ENCODE peak calls at places on chromosomes 4 and X, in four cellular contexts. R is tibial artery, W is NB4, H is GM13977. U is an unnamed sample.

GRCh38 chr4:64940698-64941097 is 531.4 kb upstream of the TECRL start:
- DNase-seq in R (no peak), W (peak; percentile 1), H (no peak), U (no peak)

GRCh38 chr4:35885081-35885480 is 359.2 kb downstream of the ARAP2 start:
- DNase-seq in R (no peak), W (no peak), H (no peak), U (no peak)

GRCh38 chr4:6492027-6492590 is 19.7 kb upstream of the PPP2R2C start:
- DNase-seq in R (no peak), W (no peak), H (no peak), U (no peak)

GRCh38 chr4:11111876-11112275 is 316.8 kb downstream of the HS3ST1 start:
- DNase-seq in R (no peak), W (no peak), H (no peak), U (no peak)

GRCh38 chr4:145773581-145774234 is 93.8 kb downstream of the C4orf51 start:
- DNase-seq in R (no peak), W (no peak), H (no peak), U (no peak)

GRCh38 chrX:15838017-15838416 is 16.6 kb downstream of the AP1S2 start:
- DNase-seq in R (no peak), W (peak; percentile 39), H (no peak), U (no peak)

GRCh38 chrX:88135735-88136134 is 611.3 kb upstream of the CPXCR1 start:
- DNase-seq in R (no peak), W (peak; percentile 7), H (no peak), U (no peak)

GRCh38 chr4:123699823-123700822 is 303.5 kb downstream of the SPRY1 start:
- DNase-seq in R (no peak), W (no peak), H (no peak), U (no peak)

GRCh38 chr4:142402156-142402555 is 443.9 kb downstream of the INPP4B start:
- DNase-seq in R (no peak), W (no peak), H (no peak), U (no peak)

GRCh38 chr4:140240237-140240636 is 86.3 kb upstream of the MAML3 start:
- DNase-seq in R (no peak), W (no peak), H (no peak), U (no peak)

GRCh38 chr4:168409089-168409801 is 71.0 kb downstream of the DDX60L start:
- DNase-seq in R (no peak), W (no peak), H (no peak), U (no peak)

GRCh38 chrX:96372313-96373046 is 312.2 kb upstream of the DIAPH2 start:
- DNase-seq in R (no peak), W (peak; percentile 67), H (peak; percentile 14), U (peak; percentile 17)

GRCh38 chr4:187017156-187017555 is 293.5 kb upstream of the FAT1 start:
- DNase-seq in R (no peak), W (no peak), H (no peak), U (no peak)

GRCh38 chr4:22237155-22237751 is 278.6 kb downstream of the ADGRA3 start:
- DNase-seq in R (no peak), W (peak; percentile 51), H (no peak), U (no peak)

GRCh38 chrX:44944894-44945293 is 71.9 kb downstream of the KDM6A start:
- DNase-seq in R (no peak), W (no peak), H (no peak), U (no peak)

GRCh38 chrX:34503119-34503518 is 154.0 kb downstream of the TMEM47 start:
- DNase-seq in R (no peak), W (no peak), H (no peak), U (no peak)
- TF ChIP-seq CTCF in R (no peak), W (no peak), H (no peak), U (no peak)

GRCh38 chrX:68685722-68686683 is 38.5 kb downstream of the STARD8 start:
- DNase-seq in R (no peak), W (peak; percentile 93), H (peak; percentile 61), U (peak; percentile 40)
- TF ChIP-seq CTCF in R (no peak), W (peak; percentile 9), H (peak; percentile 2), U (no peak)

GRCh38 chrX:150459168-150459567 is 96.1 kb downstream of the MAMLD1 start:
- DNase-seq in R (no peak), W (no peak), H (no peak), U (no peak)
- TF ChIP-seq CTCF in R (no peak), W (no peak), H (no peak), U (no peak)

GRCh38 chrX:55489315-55490009 is at the start of gene USP51:
- DNase-seq in R (peak; percentile 45), W (peak; percentile 55), H (peak; percentile 41), U (peak; percentile 56)
- TF ChIP-seq CTCF in R (no peak), W (no peak), H (no peak), U (no peak)

GRCh38 chrX:136220535-136220934 is 30.7 kb downstream of the MAP7D3 start:
- DNase-seq in R (no peak), W (no peak), H (no peak), U (no peak)
- TF ChIP-seq CTCF in R (no peak), W (no peak), H (no peak), U (no peak)

GRCh38 chr4:151957163-151957562 is 196.4 kb upstream of the GATB start:
- DNase-seq in R (no peak), W (no peak), H (no peak), U (no peak)
- TF ChIP-seq CTCF in R (no peak), W (no peak), H (no peak), U (no peak)

DNA sequence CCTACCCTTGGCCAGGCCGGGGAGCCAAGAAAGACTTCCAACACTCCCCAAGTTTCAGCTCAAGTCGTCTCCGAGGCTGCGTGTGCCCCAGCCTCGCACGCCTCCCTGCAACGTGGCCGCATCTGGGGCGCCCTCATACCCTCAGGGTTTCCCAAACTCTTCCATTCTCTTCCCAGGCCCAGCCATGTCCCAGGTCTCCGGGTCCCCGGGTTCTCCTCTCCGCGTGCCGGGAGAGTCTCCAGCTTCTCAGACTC is 312 bp upstream of the STK26 start:
- DNase-seq in R (no peak), W (no peak), H (no peak), U (no peak)
- TF ChIP-seq CTCF in R (no peak), W (no peak), H (no peak), U (no peak)

GRCh38 chrX:18210470-18210869 is 10.2 kb downstream of the BEND2 start:
- DNase-seq in R (no peak), W (peak; percentile 20), H (no peak), U (no peak)
- TF ChIP-seq CTCF in R (peak; percentile 23), W (no peak), H (no peak), U (no peak)

GRCh38 chrX:10600479-10600878 is 19.9 kb downstream of the MID1 start:
- DNase-seq in R (no peak), W (no peak), H (no peak), U (no peak)

GRCh38 chrX:10602646-10603045 is 17.7 kb downstream of the MID1 start:
- DNase-seq in R (no peak), W (no peak), H (no peak), U (no peak)

GRCh38 chrX:10598540-10598939 is 21.8 kb downstream of the MID1 start:
- DNase-seq in R (no peak), W (no peak), H (no peak), U (no peak)

GRCh38 chrX:10603612-10604011 is 16.8 kb downstream of the MID1 start:
- DNase-seq in R (no peak), W (no peak), H (no peak), U (no peak)

GRCh38 chrX:10597871-10598270 is 22.5 kb downstream of the MID1 start:
- DNase-seq in R (no peak), W (peak; percentile 38), H (no peak), U (peak; percentile 24)
- TF ChIP-seq CTCF in R (peak; percentile 7), W (peak; percentile 46), H (peak; percentile 57), U (peak; percentile 36)

GRCh38 chrX:149950681-149951080 is 12.4 kb upstream of the EOLA2 start:
- DNase-seq in R (no peak), W (peak; percentile 47), H (peak; percentile 30), U (peak; percentile 18)
- TF ChIP-seq CTCF in R (peak; percentile 36), W (peak; percentile 34), H (peak; percentile 49), U (peak; percentile 34)

U was measured in GM13976.